ENCODE peak calls at places on chromosomes 1 and 21, in five cellular contexts. One of them, this sample, is unnamed.
A peak's percentile ranks its signal among the peaks of the same experiment; 100 is the strongest.

GRCh38 chr1:211653907-211654553 is 21.4 kb downstream of the NEK2 start:
- DNase-seq in tibial artery: no peak
- DNase-seq in heart right ventricle: no peak
- DNase-seq in CD4-positive, alpha-beta T cell: no peak
- DNase-seq in brain microvascular endothelial cell: no peak
- DNase-seq in this sample: no peak

GRCh38 chr1:183248989-183249691 is 63.1 kb downstream of the LAMC2 start:
- DNase-seq in tibial artery: no peak
- DNase-seq in heart right ventricle: no peak
- DNase-seq in CD4-positive, alpha-beta T cell: no peak
- DNase-seq in brain microvascular endothelial cell: no peak
- DNase-seq in this sample: no peak

GRCh38 chr1:220818421-220819173 is 31.9 kb downstream of the MTARC1 start:
- DNase-seq in brain microvascular endothelial cell: peak; percentile 65
- DNase-seq in CD4-positive, alpha-beta T cell: no peak
- DNase-seq in heart right ventricle: no peak
- DNase-seq in tibial artery: peak; percentile 40
- DNase-seq in this sample: no peak

GRCh38 chr1:196136396-196136795 is 471.8 kb downstream of the KCNT2 start:
- DNase-seq in tibial artery: no peak
- DNase-seq in CD4-positive, alpha-beta T cell: no peak
- DNase-seq in heart right ventricle: no peak
- DNase-seq in brain microvascular endothelial cell: no peak
- DNase-seq in this sample: no peak

GRCh38 chr1:241934181-241934815 is 23.3 kb upstream of the BECN2 start:
- DNase-seq in brain microvascular endothelial cell: peak; percentile 27
- DNase-seq in heart right ventricle: no peak
- DNase-seq in CD4-positive, alpha-beta T cell: no peak
- DNase-seq in tibial artery: no peak
- DNase-seq in this sample: peak; percentile 95

GRCh38 chr1:31596737-31597097 is 20.4 kb downstream of the TINAGL1 start:
- DNase-seq in tibial artery: no peak
- DNase-seq in CD4-positive, alpha-beta T cell: no peak
- DNase-seq in heart right ventricle: no peak
- DNase-seq in brain microvascular endothelial cell: no peak
- DNase-seq in this sample: no peak

GRCh38 chr21:27429612-27430361 is 462.9 kb upstream of the ADAMTS5 start:
- DNase-seq in tibial artery: no peak
- DNase-seq in CD4-positive, alpha-beta T cell: no peak
- DNase-seq in heart right ventricle: no peak
- DNase-seq in brain microvascular endothelial cell: no peak
- DNase-seq in this sample: no peak

GRCh38 chr1:29247044-29247443 is 10.7 kb downstream of the PTPRU start:
- DNase-seq in CD4-positive, alpha-beta T cell: no peak
- DNase-seq in brain microvascular endothelial cell: no peak
- DNase-seq in tibial artery: no peak
- DNase-seq in heart right ventricle: no peak
- DNase-seq in this sample: no peak

GRCh38 chr1:21904475-21904724 is 32.7 kb downstream of the HSPG2 start:
- DNase-seq in CD4-positive, alpha-beta T cell: no peak
- DNase-seq in tibial artery: no peak
- DNase-seq in heart right ventricle: no peak
- DNase-seq in brain microvascular endothelial cell: no peak
- DNase-seq in this sample: no peak

GRCh38 chr1:222928212-222928611 is 113.4 kb downstream of the DISP1 start:
- DNase-seq in tibial artery: peak; percentile 40
- DNase-seq in heart right ventricle: peak; percentile 53
- DNase-seq in brain microvascular endothelial cell: peak; percentile 74
- DNase-seq in CD4-positive, alpha-beta T cell: no peak
- DNase-seq in this sample: peak; percentile 90

GRCh38 chr1:1033009-1033587 is 13.2 kb downstream of the AGRN start:
- DNase-seq in brain microvascular endothelial cell: peak; percentile 54
- DNase-seq in CD4-positive, alpha-beta T cell: peak; percentile 67
- DNase-seq in heart right ventricle: peak; percentile 76
- DNase-seq in tibial artery: no peak
- DNase-seq in this sample: peak; percentile 78

GRCh38 chr1:205610781-205611473 is 20.9 kb downstream of the ELK4 start:
- DNase-seq in heart right ventricle: no peak
- DNase-seq in brain microvascular endothelial cell: no peak
- DNase-seq in CD4-positive, alpha-beta T cell: no peak
- DNase-seq in tibial artery: no peak
- DNase-seq in this sample: no peak

GRCh38 chr1:187445066-187445465 is 616.3 kb downstream of the PLA2G4A start:
- DNase-seq in CD4-positive, alpha-beta T cell: no peak
- DNase-seq in heart right ventricle: no peak
- DNase-seq in brain microvascular endothelial cell: no peak
- DNase-seq in tibial artery: no peak
- DNase-seq in this sample: no peak

GRCh38 chr21:36388835-36389234 is 3.6 kb downstream of the CHAF1B start:
- DNase-seq in brain microvascular endothelial cell: peak; percentile 33
- DNase-seq in tibial artery: no peak
- DNase-seq in CD4-positive, alpha-beta T cell: no peak
- DNase-seq in heart right ventricle: no peak
- DNase-seq in this sample: no peak

GRCh38 chr1:30655672-30656071 is 67.7 kb downstream of the MATN1 start:
- DNase-seq in CD4-positive, alpha-beta T cell: no peak
- DNase-seq in heart right ventricle: no peak
- DNase-seq in tibial artery: no peak
- DNase-seq in brain microvascular endothelial cell: no peak
- DNase-seq in this sample: no peak

GRCh38 chr1:143652744-143653143 is 319.0 kb downstream of the FAM72C start:
- DNase-seq in tibial artery: no peak
- DNase-seq in heart right ventricle: no peak
- DNase-seq in CD4-positive, alpha-beta T cell: no peak
- DNase-seq in brain microvascular endothelial cell: no peak
- DNase-seq in this sample: no peak

GRCh38 chr1:225695578-225696332 is 42.8 kb upstream of the ENAH start:
- DNase-seq in brain microvascular endothelial cell: no peak
- DNase-seq in heart right ventricle: no peak
- DNase-seq in CD4-positive, alpha-beta T cell: no peak
- DNase-seq in tibial artery: no peak
- DNase-seq in this sample: no peak

GRCh38 chr1:154446292-154446691 is 41.1 kb downstream of the IL6R start:
- DNase-seq in heart right ventricle: no peak
- DNase-seq in tibial artery: peak; percentile 71
- DNase-seq in brain microvascular endothelial cell: peak; percentile 86
- DNase-seq in CD4-positive, alpha-beta T cell: no peak
- DNase-seq in this sample: no peak

GRCh38 chr1:37951783-37952624 is 5.2 kb upstream of the INPP5B start:
- DNase-seq in CD4-positive, alpha-beta T cell: no peak
- DNase-seq in heart right ventricle: no peak
- DNase-seq in brain microvascular endothelial cell: no peak
- DNase-seq in tibial artery: no peak
- DNase-seq in this sample: no peak

GRCh38 chr1:94609619-94610018 is 68.1 kb upstream of the F3 start:
- DNase-seq in heart right ventricle: no peak
- DNase-seq in tibial artery: no peak
- DNase-seq in CD4-positive, alpha-beta T cell: no peak
- DNase-seq in brain microvascular endothelial cell: no peak
- DNase-seq in this sample: no peak

GRCh38 chr1:23673086-23673813 is 18.4 kb upstream of the RPL11 start:
- DNase-seq in heart right ventricle: peak; percentile 27
- DNase-seq in tibial artery: no peak
- DNase-seq in CD4-positive, alpha-beta T cell: no peak
- DNase-seq in brain microvascular endothelial cell: peak; percentile 57
- DNase-seq in this sample: peak; percentile 67

GRCh38 chr1:32684167-32684811 is 18.3 kb downstream of the SYNC start:
- DNase-seq in tibial artery: peak; percentile 59
- DNase-seq in heart right ventricle: no peak
- DNase-seq in CD4-positive, alpha-beta T cell: no peak
- DNase-seq in brain microvascular endothelial cell: no peak
- DNase-seq in this sample: no peak

GRCh38 chr1:183432548-183432875 is 14.3 kb upstream of the NMNAT2 start:
- DNase-seq in tibial artery: no peak
- DNase-seq in brain microvascular endothelial cell: no peak
- DNase-seq in heart right ventricle: no peak
- DNase-seq in CD4-positive, alpha-beta T cell: no peak
- DNase-seq in this sample: no peak

GRCh38 chr1:226636847-226637096 is 88.2 kb downstream of the STUM start:
- DNase-seq in heart right ventricle: no peak
- DNase-seq in CD4-positive, alpha-beta T cell: no peak
- DNase-seq in tibial artery: no peak
- DNase-seq in brain microvascular endothelial cell: no peak
- DNase-seq in this sample: no peak

GRCh38 chr1:240941706-240942370 is 329.9 kb upstream of the GREM2 start:
- DNase-seq in tibial artery: no peak
- DNase-seq in heart right ventricle: no peak
- DNase-seq in brain microvascular endothelial cell: no peak
- DNase-seq in CD4-positive, alpha-beta T cell: no peak
- DNase-seq in this sample: no peak

GRCh38 chr1:178086294-178087255 is 7.3 kb upstream of the RASAL2 start:
- DNase-seq in tibial artery: no peak
- DNase-seq in CD4-positive, alpha-beta T cell: no peak
- DNase-seq in brain microvascular endothelial cell: peak; percentile 50
- DNase-seq in heart right ventricle: no peak
- DNase-seq in this sample: no peak

GRCh38 chr1:101280942-101281654 is 44.3 kb downstream of the S1PR1 start:
- DNase-seq in heart right ventricle: no peak
- DNase-seq in brain microvascular endothelial cell: no peak
- DNase-seq in CD4-positive, alpha-beta T cell: no peak
- DNase-seq in tibial artery: no peak
- DNase-seq in this sample: no peak

GRCh38 chr1:214377485-214377884 is 96.5 kb downstream of the SMYD2 start:
- DNase-seq in tibial artery: no peak
- DNase-seq in CD4-positive, alpha-beta T cell: no peak
- DNase-seq in brain microvascular endothelial cell: no peak
- DNase-seq in heart right ventricle: no peak
- DNase-seq in this sample: no peak

GRCh38 chr1:188463919-188464318 is 1635.2 kb downstream of the PLA2G4A start:
- DNase-seq in CD4-positive, alpha-beta T cell: no peak
- DNase-seq in tibial artery: no peak
- DNase-seq in brain microvascular endothelial cell: no peak
- DNase-seq in heart right ventricle: no peak
- DNase-seq in this sample: no peak
- TF ChIP-seq CTCF in CD4-positive, alpha-beta T cell: no peak
- TF ChIP-seq CTCF in tibial artery: no peak
- TF ChIP-seq CTCF in brain microvascular endothelial cell: no peak
- TF ChIP-seq CTCF in heart right ventricle: no peak
- TF ChIP-seq CTCF in this sample: no peak

DNA sequence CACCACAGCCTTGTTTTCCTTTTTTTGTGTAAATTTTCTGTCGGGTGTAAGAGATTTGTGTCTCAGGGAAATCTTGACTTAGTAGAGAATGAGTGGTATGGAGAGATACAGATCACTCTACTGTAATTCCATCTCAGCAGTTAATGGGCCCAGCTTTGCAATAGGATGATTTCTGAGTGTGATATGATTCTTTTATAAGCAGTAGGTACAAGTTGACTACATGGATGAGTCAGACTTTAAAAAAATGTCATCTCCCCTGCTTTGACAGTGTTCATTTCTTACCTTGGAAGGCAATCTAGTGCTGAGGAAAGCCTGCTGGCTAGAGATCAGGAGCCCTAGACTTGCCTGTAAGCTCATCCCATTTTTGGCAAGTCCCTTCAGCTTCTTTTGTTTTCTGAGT is 261.9 kb downstream of the RYR2 start:
- DNase-seq in heart right ventricle: no peak
- DNase-seq in brain microvascular endothelial cell: no peak
- DNase-seq in CD4-positive, alpha-beta T cell: no peak
- DNase-seq in tibial artery: no peak
- DNase-seq in this sample: no peak
- H3K27ac ChIP-seq in heart right ventricle: no peak overlapping the region
- H3K27ac ChIP-seq in brain microvascular endothelial cell: no peak overlapping the region
- H3K27ac ChIP-seq in CD4-positive, alpha-beta T cell: no peak overlapping the region
- H3K27ac ChIP-seq in tibial artery: no peak overlapping the region
- H3K27ac ChIP-seq in this sample: no peak overlapping the region

DNA sequence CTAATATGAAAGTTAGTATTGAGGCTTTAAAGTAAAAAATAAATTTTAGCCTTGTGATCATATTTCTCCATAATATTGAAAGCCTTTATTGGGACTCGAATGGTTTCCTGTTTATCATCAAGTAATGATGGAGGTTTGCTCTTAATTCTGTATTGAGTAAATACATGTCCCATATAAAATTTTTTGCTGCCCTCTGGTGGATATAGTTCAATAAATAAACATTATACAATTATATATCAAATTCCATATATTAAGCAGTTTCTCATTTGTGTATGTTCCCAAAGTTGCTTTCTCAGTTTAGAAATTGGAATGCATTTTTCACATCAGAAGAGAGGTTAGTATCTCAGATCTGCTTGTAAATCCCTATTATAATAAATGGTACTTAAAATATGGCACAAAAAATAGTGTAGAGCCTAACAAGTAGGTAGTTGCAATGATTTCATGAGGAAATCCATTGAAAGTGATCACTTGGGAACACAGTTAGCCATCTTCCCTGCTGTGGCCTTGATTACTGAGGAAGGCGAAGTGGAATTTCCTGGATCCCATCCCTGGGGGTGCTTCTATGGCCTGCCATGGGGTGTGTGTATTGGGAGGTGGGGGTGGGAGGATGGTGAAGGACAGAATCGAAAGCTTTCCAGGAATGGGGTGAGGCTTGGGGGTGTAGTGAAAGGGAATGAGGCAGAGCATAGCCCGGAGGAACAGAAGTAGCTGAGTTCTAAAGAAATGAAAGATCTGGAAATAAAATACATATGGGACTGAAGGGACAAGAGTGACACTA is 84.1 kb upstream of the C21orf91 start:
- DNase-seq in brain microvascular endothelial cell: no peak
- DNase-seq in tibial artery: no peak
- DNase-seq in CD4-positive, alpha-beta T cell: no peak
- DNase-seq in heart right ventricle: no peak
- DNase-seq in this sample: no peak
- TF ChIP-seq CTCF in brain microvascular endothelial cell: no peak
- TF ChIP-seq CTCF in tibial artery: peak; percentile 27
- TF ChIP-seq CTCF in CD4-positive, alpha-beta T cell: peak; percentile 69
- TF ChIP-seq CTCF in heart right ventricle: peak; percentile 44
- TF ChIP-seq CTCF in this sample: peak; percentile 18

GRCh38 chr21:26070822-26071425 is 99.6 kb downstream of the APP start:
- DNase-seq in brain microvascular endothelial cell: peak; percentile 48
- DNase-seq in CD4-positive, alpha-beta T cell: peak; percentile 6
- DNase-seq in heart right ventricle: no peak
- DNase-seq in tibial artery: no peak
- DNase-seq in this sample: no peak
- H3K27ac ChIP-seq in brain microvascular endothelial cell: peak overlapping the region; percentile 36
- H3K27ac ChIP-seq in CD4-positive, alpha-beta T cell: no peak overlapping the region
- H3K27ac ChIP-seq in heart right ventricle: no peak overlapping the region
- H3K27ac ChIP-seq in tibial artery: no peak overlapping the region
- H3K27ac ChIP-seq in this sample: peak overlapping the region; percentile 8

DNA sequence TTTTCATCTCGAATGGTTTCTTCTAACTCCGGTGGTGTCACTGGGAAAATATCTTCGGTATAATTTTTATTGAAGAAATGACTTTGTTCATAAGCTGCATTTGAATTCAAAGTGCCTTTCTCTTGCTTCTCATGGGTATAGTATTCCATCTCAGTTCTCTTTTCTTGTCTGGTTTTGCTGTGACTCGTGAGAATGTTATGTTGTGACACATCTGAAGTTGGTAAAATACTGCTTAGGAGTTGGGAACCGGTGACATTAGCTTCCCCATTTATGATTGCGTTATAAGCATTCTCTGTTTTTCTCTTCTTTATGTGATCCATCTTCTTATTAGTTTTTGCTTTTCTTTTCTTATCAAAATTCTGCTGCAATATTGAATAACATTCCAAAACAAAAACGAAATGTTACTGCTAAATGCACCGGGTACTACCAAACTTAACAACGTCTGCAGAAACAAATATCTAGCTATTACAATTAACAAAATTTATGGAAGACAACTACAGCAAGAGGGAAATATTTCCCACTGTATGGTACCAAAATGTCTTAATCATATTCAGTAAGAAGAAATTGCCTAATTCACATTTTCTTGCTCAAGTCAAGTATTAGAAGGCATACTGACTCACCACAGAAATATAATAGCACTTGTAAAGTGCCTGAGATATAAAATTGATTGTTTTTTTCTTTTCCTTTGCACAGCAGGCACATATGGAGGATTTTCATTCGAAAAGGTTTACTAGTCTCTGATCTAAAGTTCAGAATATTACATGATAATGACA is 15.5 kb downstream of the LRIF1 start:
- DNase-seq in tibial artery: no peak
- DNase-seq in CD4-positive, alpha-beta T cell: no peak
- DNase-seq in brain microvascular endothelial cell: peak; percentile 53
- DNase-seq in heart right ventricle: no peak
- DNase-seq in this sample: no peak
- TF ChIP-seq CTCF in tibial artery: no peak
- TF ChIP-seq CTCF in CD4-positive, alpha-beta T cell: no peak
- TF ChIP-seq CTCF in brain microvascular endothelial cell: no peak
- TF ChIP-seq CTCF in heart right ventricle: no peak
- TF ChIP-seq CTCF in this sample: no peak